ENCODE peak calls at places on chromosomes 6 and 20, in seven cellular contexts. N is NCI-H1092; U is AG04449; G is stromal cell of bone marrow; X is C1 segment of cervical spinal cord; Q is stimulated activated CD4-positive, alpha-beta T cell treated with anti-CD3 and anti-CD28 coated beads, Interleukin-1b, Interleukin-23, amount 100 ng/mL, for 24 hours; M is endothelial cell. E is an unnamed sample.

GRCh38 chr6:159094444-159095252 is 49.9 kb upstream of the TAGAP start:
- DNase-seq in N (no peak), U (no peak), G (no peak), X (no peak), Q (no peak), M (no peak), E (no peak)

GRCh38 chr6:30327232-30327746 is 562 bp downstream of the TRIM39 start:
- DNase-seq in N (no peak), U (no peak), G (no peak), X (no peak), Q (no peak), M (no peak), E (no peak)

GRCh38 chr6:20604159-20604558 is 69.9 kb downstream of the CDKAL1 start:
- DNase-seq in N (no peak), U (no peak), G (no peak), X (no peak), Q (no peak), M (no peak), E (no peak)

GRCh38 chr20:51486197-51487005 is 56.1 kb downstream of the NFATC2 start:
- DNase-seq in N (no peak), U (no peak), G (no peak), X (no peak), Q (no peak), M (no peak), E (no peak)

GRCh38 chr20:64051532-64052325 is 2.3 kb upstream of the SOX18 start:
- DNase-seq in N (no peak), U (no peak), G (no peak), X (no peak), Q (no peak), M (no peak), E (no peak)

GRCh38 chr20:53773792-53774371 is 180.2 kb upstream of the ZNF217 start:
- DNase-seq in N (no peak), U (peak), G (peak), X (no peak), Q (no peak), M (no peak), E (no peak)

GRCh38 chr20:62308102-62308822 is 5.5 kb downstream of the ADRM1 start:
- DNase-seq in N (no peak), U (no peak), G (no peak), X (peak), Q (no peak), M (no peak), E (no peak)

GRCh38 chr6:153045271-153045670 is 42.8 kb upstream of the MTRF1L start:
- DNase-seq in N (no peak), U (no peak), G (no peak), X (no peak), Q (no peak), M (no peak), E (no peak)

GRCh38 chr20:8812818-8813217 is 256.1 kb upstream of the PLCB4 start:
- DNase-seq in N (no peak), U (no peak), G (no peak), X (no peak), Q (no peak), M (peak), E (no peak)

GRCh38 chr20:16243470-16243869 is 329.8 kb downstream of the KIF16B start:
- DNase-seq in N (no peak), U (no peak), G (no peak), X (no peak), Q (no peak), M (no peak), E (no peak)

GRCh38 chr6:134111062-134111677 is 58.7 kb upstream of the SLC2A12 start:
- DNase-seq in N (no peak), U (no peak), G (peak), X (no peak), Q (no peak), M (peak), E (peak)

GRCh38 chr6:167588181-167588919 is 238.4 kb upstream of the AFDN start:
- DNase-seq in N (no peak), U (no peak), G (no peak), X (no peak), Q (no peak), M (no peak), E (no peak)

GRCh38 chr20:47438464-47439381 is 63.0 kb upstream of the NCOA3 start:
- DNase-seq in N (no peak), U (no peak), G (no peak), X (no peak), Q (no peak), M (no peak), E (peak)

GRCh38 chr20:63265891-63266515 is 6.6 kb upstream of the ARFGAP1 start:
- DNase-seq in N (no peak), U (peak), G (peak), X (no peak), Q (no peak), M (no peak), E (no peak)

GRCh38 chr20:53270792-53271375 is 298.7 kb downstream of the TSHZ2 start:
- DNase-seq in N (no peak), U (no peak), G (no peak), X (no peak), Q (no peak), M (no peak), E (no peak)

GRCh38 chr6:156791261-156791850 is 14.2 kb downstream of the ARID1B start:
- DNase-seq in N (peak), U (no peak), G (no peak), X (no peak), Q (no peak), M (no peak), E (no peak)

GRCh38 chr6:135465903-135466302 is 31.6 kb downstream of the AHI1 start:
- DNase-seq in N (no peak), U (no peak), G (no peak), X (no peak), Q (no peak), M (no peak), E (no peak)

GRCh38 chr6:161414180-161414579 is 140.3 kb upstream of the AGPAT4 start:
- DNase-seq in N (no peak), U (no peak), G (no peak), X (no peak), Q (no peak), M (no peak), E (no peak)